ENCODE peak calls at places on chromosomes 6 and 20, in five cellular contexts. N is ovary, P is adrenal gland, T is body of pancreas, G is Peyer's patch. C is an unnamed sample. For H3K4me1, the result is how much of the 10 kb centered on the place peaks cover.

GRCh38 chr20:44650777-44651493 is 564 bp downstream of the ADA start:
- DNase-seq in N (peak), P (no peak), T (peak), G (peak), C (no peak)

GRCh38 chr20:52972190-52972937 is at the start of gene TSHZ2:
- DNase-seq in N (peak), P (peak), T (peak), G (peak), C (peak)

GRCh38 chr6:131831392-131831791 is 23.6 kb downstream of the ENPP1 start:
- DNase-seq in N (no peak), P (no peak), T (no peak), G (no peak), C (no peak)

GRCh38 chr6:27592481-27593199 is 119.7 kb upstream of the ZNF184 start:
- DNase-seq in N (no peak), P (peak), T (no peak), G (no peak), C (no peak)

GRCh38 chr6:95790787-95791186 is 213.5 kb downstream of the MANEA start:
- DNase-seq in N (no peak), P (no peak), T (peak), G (no peak), C (no peak)

GRCh38 chr6:138235693-138236092 is 17.4 kb upstream of the PBOV1 start:
- DNase-seq in N (no peak), P (no peak), T (no peak), G (no peak), C (no peak)

GRCh38 chr6:15073344-15073789 is 172.5 kb upstream of the JARID2 start:
- DNase-seq in N (no peak), P (no peak), T (no peak), G (no peak), C (no peak)

GRCh38 chr6:35050291-35050987 is 90.7 kb downstream of the TCP11 start:
- DNase-seq in N (no peak), P (no peak), T (no peak), G (peak), C (no peak)

GRCh38 chr6:12592634-12593033 is 123.9 kb upstream of the PHACTR1 start:
- DNase-seq in N (no peak), P (no peak), T (peak), G (no peak), C (no peak)

DNA sequence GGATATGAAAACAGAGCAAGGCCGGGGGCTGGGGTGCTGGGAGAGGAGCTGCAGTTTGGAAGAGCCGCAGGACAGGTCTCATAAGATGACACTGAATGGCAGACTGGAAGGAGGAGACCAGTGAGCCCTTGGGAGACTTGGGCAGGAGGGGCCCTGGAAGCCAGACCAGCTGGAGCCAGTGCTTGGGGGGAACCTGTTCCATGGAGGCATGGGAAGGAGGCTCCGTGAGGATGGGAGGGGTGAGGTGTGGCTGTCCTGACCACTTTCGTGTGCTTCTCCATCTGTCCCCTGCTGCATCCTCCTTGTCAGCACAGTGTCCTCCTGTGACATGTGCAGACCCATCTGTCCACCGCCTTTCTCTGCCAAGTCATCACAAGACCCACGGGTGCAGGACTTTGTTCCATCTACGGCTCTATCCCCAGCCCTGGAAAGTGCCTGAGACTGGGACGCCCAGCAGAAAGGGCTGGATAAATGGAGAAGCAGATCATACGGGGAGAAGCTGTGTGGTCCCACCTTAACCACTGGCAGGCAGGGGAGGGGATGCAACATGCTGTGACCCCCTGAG is 84.8 kb upstream of the MPC1 start:
- DNase-seq in N (no peak), P (no peak), T (no peak), G (no peak), C (no peak)
- H3K4me1 ChIP-seq in N (under half), P (under half), T (under half), G (under half), C (under half)

GRCh38 chr20:64101731-64102621 is 5.4 kb downstream of the NPBWR2 start:
- DNase-seq in N (no peak), P (peak), T (peak), G (peak), C (peak)

GRCh38 chr20:64104667-64105451 is 2.5 kb downstream of the NPBWR2 start:
- DNase-seq in N (no peak), P (peak), T (no peak), G (peak), C (peak)

GRCh38 chr20:64100946-64101688 is 6.2 kb downstream of the NPBWR2 start:
- DNase-seq in N (no peak), P (no peak), T (no peak), G (no peak), C (no peak)

GRCh38 chr20:64103871-64104666 is 3.3 kb downstream of the NPBWR2 start:
- DNase-seq in N (no peak), P (peak), T (no peak), G (peak), C (peak)

GRCh38 chr20:64102647-64103354 is 4.6 kb downstream of the NPBWR2 start:
- DNase-seq in N (no peak), P (no peak), T (no peak), G (no peak), C (peak)
- TF ChIP-seq POLR2A in N (no peak), P (no peak), T (no peak), G (no peak), C (no peak)

GRCh38 chr6:24551139-24551538 is 56.4 kb downstream of the ALDH5A1 start:
- DNase-seq in N (no peak), P (no peak), T (no peak), G (no peak), C (no peak)

GRCh38 chr6:24546432-24546831 is 51.7 kb downstream of the ALDH5A1 start:
- DNase-seq in N (no peak), P (no peak), T (no peak), G (no peak), C (no peak)

GRCh38 chr6:24547243-24547642 is 52.5 kb downstream of the ALDH5A1 start:
- DNase-seq in N (no peak), P (no peak), T (no peak), G (no peak), C (no peak)

GRCh38 chr6:24549158-24549557 is 54.4 kb downstream of the ALDH5A1 start:
- DNase-seq in N (no peak), P (no peak), T (no peak), G (no peak), C (no peak)

GRCh38 chr6:24549674-24550418 is 55.1 kb downstream of the ALDH5A1 start:
- DNase-seq in N (no peak), P (no peak), T (no peak), G (no peak), C (no peak)
- TF ChIP-seq CTCF in N (no peak), P (no peak), T (no peak), G (no peak), C (no peak)

GRCh38 chr20:37299718-37300529 is 10.5 kb downstream of the MANBAL start:
- DNase-seq in N (no peak), P (no peak), T (no peak), G (peak), C (no peak)
- H3K4me1 ChIP-seq in N (under half), P (under half), T (half or more), G (under half), C (under half)

DNA sequence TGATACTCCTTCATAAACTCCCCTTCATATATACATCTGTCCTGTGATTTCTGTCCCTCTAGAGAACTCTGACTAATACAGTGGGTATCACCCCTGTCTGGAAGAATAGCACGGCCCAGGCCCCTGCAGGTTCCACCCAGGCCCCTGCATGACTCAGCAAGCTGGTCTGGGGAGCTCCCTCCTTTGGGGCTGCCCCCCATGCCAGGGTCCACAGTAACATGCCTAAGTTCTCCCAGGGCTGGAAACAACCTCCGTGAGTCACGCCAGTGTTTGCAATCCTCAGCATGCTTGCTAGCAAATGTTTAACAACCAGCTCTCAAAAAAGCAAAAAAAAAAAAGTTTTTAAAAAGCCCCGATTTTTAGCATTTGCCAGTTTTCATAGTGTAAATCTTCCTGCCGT is 134.3 kb upstream of the CDH4 start:
- DNase-seq in N (no peak), P (no peak), T (no peak), G (no peak), C (no peak)
- TF ChIP-seq POLR2A in N (no peak), P (no peak), T (no peak), G (no peak), C (no peak)

GRCh38 chr6:30842754-30843610 is 41.3 kb upstream of the DDR1 start:
- DNase-seq in N (no peak), P (no peak), T (no peak), G (no peak), C (no peak)

GRCh38 chr6:30845183-30845582 is 39.1 kb upstream of the DDR1 start:
- DNase-seq in N (no peak), P (no peak), T (no peak), G (peak), C (no peak)

GRCh38 chr6:30843611-30843998 is 40.7 kb upstream of the DDR1 start:
- DNase-seq in N (no peak), P (no peak), T (no peak), G (no peak), C (no peak)

GRCh38 chr6:30841644-30842504 is 42.4 kb upstream of the DDR1 start:
- DNase-seq in N (no peak), P (no peak), T (peak), G (no peak), C (no peak)

GRCh38 chr6:30844118-30844535 is 40.2 kb upstream of the DDR1 start:
- DNase-seq in N (no peak), P (no peak), T (no peak), G (no peak), C (no peak)
- TF ChIP-seq CTCF in N (no peak), P (no peak), T (no peak), G (no peak), C (no peak)

GRCh38 chr6:25249133-25249532 is 30.0 kb upstream of the CARMIL1 start:
- DNase-seq in N (no peak), P (no peak), T (no peak), G (no peak), C (no peak)

GRCh38 chr6:25248100-25248499 is 31.1 kb upstream of the CARMIL1 start:
- DNase-seq in N (no peak), P (no peak), T (no peak), G (no peak), C (no peak)

GRCh38 chr6:25239498-25239897 is 39.7 kb upstream of the CARMIL1 start:
- DNase-seq in N (no peak), P (no peak), T (no peak), G (no peak), C (no peak)

GRCh38 chr6:25242567-25242966 is 36.6 kb upstream of the CARMIL1 start:
- DNase-seq in N (no peak), P (no peak), T (no peak), G (no peak), C (no peak)

DNA sequence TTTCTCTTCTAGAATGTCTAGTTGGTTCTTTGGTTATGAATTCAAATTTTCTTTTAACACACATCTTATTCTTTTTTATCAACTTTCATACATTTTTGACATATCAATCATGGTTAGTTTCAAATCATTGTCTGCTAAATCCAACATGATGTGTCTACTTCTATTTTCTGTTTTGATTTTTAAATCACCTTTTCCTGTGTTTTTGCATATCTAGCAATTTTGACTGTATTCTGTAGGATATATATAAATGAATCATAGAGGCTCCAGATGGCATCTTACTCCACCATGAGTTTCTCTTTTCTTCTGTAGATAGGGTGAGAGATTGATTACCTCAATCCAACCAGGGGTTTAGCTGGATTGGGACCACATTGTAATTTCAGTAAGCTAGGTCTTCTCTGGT is 34.3 kb upstream of the CARMIL1 start:
- DNase-seq in N (no peak), P (no peak), T (no peak), G (no peak), C (no peak)
- H3K4me1 ChIP-seq in N (under half), P (under half), T (under half), G (under half), C (under half)

DNA sequence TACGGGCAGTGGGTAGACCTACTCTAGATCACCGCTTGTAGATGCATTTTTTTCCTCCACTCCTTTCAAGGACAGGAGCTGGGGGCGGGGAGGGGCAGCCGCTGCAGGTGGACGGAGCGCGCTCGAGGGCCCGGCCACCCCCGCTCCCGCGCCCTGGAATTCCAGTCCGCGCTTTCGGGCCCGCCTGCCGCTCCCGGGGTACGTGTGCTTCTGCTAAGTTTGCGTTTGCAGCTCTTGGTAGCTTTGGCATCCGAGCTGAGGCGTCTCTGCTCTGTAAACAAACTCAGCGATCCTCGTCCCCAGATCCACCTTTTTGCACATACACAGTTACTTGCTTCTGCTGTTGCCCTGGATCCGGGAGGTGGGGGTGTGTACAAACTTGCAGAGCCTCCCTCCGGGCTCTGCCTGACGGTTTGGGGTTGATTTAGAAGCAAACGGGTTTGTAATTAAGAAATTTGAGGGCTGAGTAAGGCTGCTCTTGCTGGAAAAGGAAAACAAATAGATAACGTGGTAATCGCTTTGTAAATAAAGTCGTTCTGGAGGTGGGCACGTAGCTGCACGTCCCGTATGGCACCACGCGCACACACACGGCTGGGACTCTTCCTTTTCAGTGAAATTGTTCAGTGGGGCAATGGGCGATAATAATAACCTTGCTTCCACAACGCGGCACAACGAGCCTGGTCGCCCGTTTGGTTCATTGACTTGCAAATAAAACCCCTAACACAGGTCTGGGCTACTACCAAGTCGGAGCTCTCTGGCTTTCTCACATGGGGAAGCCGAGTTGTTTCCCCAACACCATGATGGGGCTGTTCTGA is 998 bp upstream of the CITED2 start:
- DNase-seq in N (peak), P (peak), T (peak), G (peak), C (peak)
- TF ChIP-seq POLR2A in N (peak), P (peak), T (peak), G (peak), C (no peak)